ENCODE peak calls at places on chromosome 18, in eight cellular contexts. E is H1, Y is IMR-90, N is heart left ventricle, D is A549, V is spleen, I is K562, X is transverse colon. L is an unnamed sample. For H3K4me1, the result is how much of the 10 kb centered on the place peaks cover.

GRCh38 chr18:23887035-23887434 is 127.5 kb upstream of the TTC39C start:
- DNase-seq in E (no peak), Y (no peak), V (no peak), D (no peak), N (no peak), X (no peak), I (no peak), L (no peak)

GRCh38 chr18:12049983-12050811 is 43.4 kb upstream of the ANKRD62 start:
- DNase-seq in Y (no peak), V (no peak), D (no peak), E (no peak), I (no peak), X (no peak), N (no peak), L (no peak)

GRCh38 chr18:8215741-8216140 is 393.5 kb upstream of the RAB12 start:
- DNase-seq in X (no peak), I (no peak), D (no peak), N (no peak), Y (no peak), E (no peak), V (no peak), L (no peak)

GRCh38 chr18:44679912-44680270 is 797 bp upstream of the SETBP1 start:
- DNase-seq in X (peak), V (peak), Y (peak), E (no peak), N (peak), D (peak), I (no peak), L (peak)

GRCh38 chr18:29501952-29502351 is 1325.0 kb upstream of the CDH2 start:
- DNase-seq in D (no peak), Y (peak), N (no peak), E (no peak), I (no peak), X (no peak), V (no peak), L (no peak)

GRCh38 chr18:23356915-23357421 is 96.1 kb upstream of the RIOK3 start:
- DNase-seq in E (no peak), V (no peak), Y (peak), N (no peak), X (no peak), I (no peak), D (no peak), L (no peak)

GRCh38 chr18:55150001-55150400 is 190.7 kb upstream of the CCDC68 start:
- DNase-seq in V (no peak), Y (no peak), N (no peak), D (no peak), I (no peak), X (no peak), E (no peak), L (peak)

GRCh38 chr18:8389391-8390340 is 219.6 kb upstream of the RAB12 start:
- DNase-seq in D (peak), N (peak), E (peak), V (no peak), Y (peak), I (peak), X (peak), L (peak)

GRCh38 chr18:12703714-12704113 is 872 bp downstream of the PSMG2 start:
- DNase-seq in V (no peak), E (no peak), D (no peak), Y (peak), I (no peak), N (no peak), X (no peak), L (no peak)

GRCh38 chr18:32760391-32760790 is 12.4 kb downstream of the KLHL14 start:
- DNase-seq in N (no peak), V (peak), D (no peak), X (peak), E (no peak), Y (no peak), I (no peak), L (no peak)

GRCh38 chr18:29161429-29161828 is 984.5 kb upstream of the CDH2 start:
- DNase-seq in N (no peak), Y (peak), D (no peak), E (no peak), V (no peak), I (no peak), X (no peak), L (no peak)

GRCh38 chr18:58046087-58046793 is 2.2 kb downstream of the NEDD4L start:
- DNase-seq in D (no peak), I (no peak), X (no peak), V (no peak), Y (no peak), E (no peak), N (no peak), L (no peak)

GRCh38 chr18:22102948-22103663 is 66.3 kb upstream of the GATA6 start:
- DNase-seq in X (no peak), V (no peak), I (no peak), E (no peak), N (no peak), D (no peak), Y (no peak), L (no peak)

GRCh38 chr18:43022874-43023273 is 92.6 kb downstream of the RIT2 start:
- DNase-seq in N (no peak), X (no peak), V (no peak), E (no peak), I (no peak), D (no peak), Y (no peak), L (no peak)

GRCh38 chr18:61545281-61546245 is 212.3 kb downstream of the CDH20 start:
- DNase-seq in E (no peak), Y (no peak), I (no peak), N (no peak), V (no peak), X (no peak), D (no peak), L (no peak)

GRCh38 chr18:28805491-28805890 is 628.6 kb upstream of the CDH2 start:
- DNase-seq in E (no peak), I (no peak), N (no peak), X (no peak), V (no peak), D (no peak), Y (no peak), L (no peak)

GRCh38 chr18:62030091-62030985 is 137.5 kb upstream of the RNF152 start:
- DNase-seq in X (no peak), N (no peak), V (no peak), I (no peak), E (no peak), D (no peak), Y (no peak), L (no peak)

GRCh38 chr18:12296087-12296403 is 12.0 kb upstream of the TUBB6 start:
- DNase-seq in I (peak), E (no peak), X (no peak), N (no peak), Y (peak), V (no peak), D (no peak), L (no peak)

GRCh38 chr18:46497129-46497528 is 159.9 kb downstream of the LOXHD1 start:
- DNase-seq in N (no peak), X (no peak), D (no peak), I (peak), E (no peak), V (no peak), Y (no peak), L (peak)

GRCh38 chr18:12479982-12480381 is 72.3 kb downstream of the PRELID3A start:
- DNase-seq in E (no peak), V (no peak), X (no peak), D (no peak), N (no peak), I (no peak), Y (peak), L (no peak)

GRCh38 chr18:6994719-6995430 is 122.7 kb downstream of the LAMA1 start:
- DNase-seq in Y (no peak), D (no peak), X (no peak), N (no peak), E (no peak), I (no peak), V (no peak), L (no peak)

GRCh38 chr18:26134110-26134509 is 441 bp downstream of the PSMA8 start:
- DNase-seq in D (no peak), Y (no peak), I (no peak), V (no peak), N (no peak), E (no peak), X (no peak), L (no peak)

GRCh38 chr18:58135170-58135569 is 91.1 kb downstream of the NEDD4L start:
- DNase-seq in X (peak), Y (peak), E (no peak), D (no peak), V (no peak), I (no peak), N (no peak), L (no peak)

GRCh38 chr18:42586603-42587002 is 528.9 kb downstream of the RIT2 start:
- DNase-seq in X (no peak), V (no peak), Y (no peak), N (no peak), D (no peak), I (no peak), E (no peak), L (no peak)

GRCh38 chr18:41150316-41150715 is 804.7 kb upstream of the PIK3C3 start:
- DNase-seq in I (no peak), D (no peak), N (no peak), E (no peak), V (no peak), Y (no peak), X (no peak), L (no peak)

GRCh38 chr18:25310045-25310444 is 41.9 kb downstream of the ZNF521 start:
- DNase-seq in N (no peak), Y (peak), E (no peak), D (no peak), X (no peak), V (no peak), I (no peak), L (no peak)

GRCh38 chr18:49177071-49177470 is 226.3 kb upstream of the SMAD7 start:
- DNase-seq in E (no peak), I (no peak), Y (no peak), D (no peak), V (no peak), N (no peak), X (no peak), L (no peak)

GRCh38 chr18:49177812-49178211 is 227.0 kb upstream of the SMAD7 start:
- DNase-seq in Y (peak), D (peak), X (no peak), V (no peak), E (no peak), N (no peak), I (no peak), L (no peak)

GRCh38 chr18:49174478-49174877 is 223.7 kb upstream of the SMAD7 start:
- DNase-seq in Y (peak), D (no peak), I (no peak), N (no peak), V (no peak), X (no peak), E (no peak), L (no peak)

GRCh38 chr18:49175476-49175875 is 224.7 kb upstream of the SMAD7 start:
- DNase-seq in N (no peak), D (no peak), E (no peak), V (no peak), X (no peak), Y (no peak), I (no peak), L (no peak)

DNA sequence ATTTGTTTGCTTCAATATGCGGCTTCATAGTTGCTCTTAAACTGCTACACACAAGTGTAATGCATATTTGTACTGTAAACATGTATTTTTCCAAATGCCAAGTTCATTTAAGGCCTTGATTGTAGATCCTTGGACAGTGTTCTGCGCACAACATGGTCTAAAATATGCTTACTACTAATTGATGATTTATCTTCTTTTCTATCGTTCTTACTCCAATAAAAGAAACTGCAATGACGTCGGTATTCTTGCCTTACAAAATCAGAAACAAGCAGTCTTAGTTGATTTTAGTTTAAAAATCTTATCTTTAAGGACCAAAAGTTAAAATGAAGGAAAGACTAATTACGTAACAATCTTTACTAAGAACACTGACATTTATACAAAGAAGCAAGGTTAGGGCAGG is 224.3 kb upstream of the SMAD7 start:
- DNase-seq in I (no peak), D (no peak), N (no peak), X (no peak), V (no peak), E (no peak), Y (no peak), L (no peak)
- H3K4me1 ChIP-seq in I (under half), D (under half), N (under half), X (under half), V (under half), E (under half), Y (under half), L (under half)

GRCh38 chr18:74494514-74494913 is 1.6 kb upstream of the CNDP2 start:
- DNase-seq in I (no peak), V (no peak), E (no peak), D (no peak), N (no peak), X (no peak), Y (no peak), L (no peak)

GRCh38 chr18:74495581-74496507 is at the start of gene CNDP2:
- DNase-seq in Y (peak), I (peak), V (peak), X (peak), N (peak), E (peak), D (peak), L (peak)

GRCh38 chr18:74497778-74498177 is 1.6 kb downstream of the CNDP2 start:
- DNase-seq in V (no peak), Y (no peak), E (no peak), I (no peak), D (no peak), N (no peak), X (no peak), L (no peak)

GRCh38 chr18:74497308-74497640 is 1.1 kb downstream of the CNDP2 start:
- DNase-seq in Y (no peak), V (no peak), N (no peak), D (no peak), E (no peak), I (no peak), X (no peak), L (no peak)

DNA sequence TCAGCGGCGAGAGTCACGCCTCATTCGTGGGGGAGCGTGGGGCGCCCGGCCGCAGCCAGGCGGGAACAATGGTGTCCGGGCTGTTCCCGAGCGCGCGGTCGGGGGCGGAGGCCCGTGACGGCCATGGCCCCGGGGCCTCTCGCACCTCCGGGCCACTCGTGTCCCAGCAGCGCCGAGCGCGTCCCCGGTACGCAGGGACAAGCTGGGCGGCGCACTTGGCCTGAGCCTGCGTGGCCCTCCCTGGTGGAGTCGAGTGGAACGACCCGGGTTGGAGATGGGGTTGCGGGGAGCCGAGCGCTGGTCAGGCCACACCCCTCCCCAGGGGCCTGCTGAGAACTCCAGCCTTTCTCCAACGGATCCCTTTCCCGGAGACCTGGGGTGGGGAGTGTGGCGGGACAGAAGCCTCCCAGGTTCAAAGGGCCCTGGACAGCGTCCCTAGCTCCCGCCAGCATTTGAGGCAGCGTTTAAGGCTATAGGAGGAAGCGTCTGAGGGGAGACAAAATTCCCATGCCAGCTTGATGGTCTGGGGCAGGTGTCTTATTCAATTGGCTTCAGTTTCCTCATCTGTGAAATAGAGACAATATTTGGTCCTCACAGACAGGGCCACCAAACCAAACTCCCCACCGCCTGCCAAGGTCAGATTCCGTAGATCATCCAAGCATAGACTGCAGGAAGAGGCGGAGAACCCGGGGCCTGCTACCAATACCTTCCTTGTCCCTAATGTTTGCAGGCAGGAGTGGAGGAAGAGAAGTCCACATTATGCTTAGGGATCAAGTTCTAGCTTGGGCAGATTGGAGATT is 545 bp downstream of the CNDP2 start:
- DNase-seq in N (peak), D (peak), Y (peak), I (no peak), X (peak), E (no peak), V (no peak), L (peak)
- TF ChIP-seq POLR2A in N (no peak), D (no peak), Y (no peak), I (no peak), X (no peak), E (peak), V (no peak), L (no peak)

GRCh38 chr18:3273042-3273441 is 11.1 kb downstream of the MYL12B start:
- DNase-seq in N (no peak), E (no peak), V (no peak), D (no peak), X (no peak), Y (no peak), I (no peak), L (no peak)

GRCh38 chr18:3266062-3266608 is 4.2 kb downstream of the MYL12B start:
- DNase-seq in E (no peak), N (no peak), Y (no peak), D (no peak), X (no peak), I (no peak), V (no peak), L (no peak)

GRCh38 chr18:3269241-3269640 is 7.3 kb downstream of the MYL12B start:
- DNase-seq in X (no peak), I (no peak), N (no peak), D (no peak), V (no peak), E (no peak), Y (no peak), L (no peak)

GRCh38 chr18:3268306-3268705 is 6.4 kb downstream of the MYL12B start:
- DNase-seq in N (no peak), E (no peak), I (no peak), V (no peak), X (no peak), Y (no peak), D (no peak), L (no peak)

GRCh38 chr18:3269900-3270299 is 8.0 kb downstream of the MYL12B start:
- DNase-seq in N (no peak), I (no peak), E (no peak), Y (no peak), D (no peak), V (no peak), X (no peak), L (no peak)
- H3K4me1 ChIP-seq in N (half or more), I (under half), E (under half), Y (under half), D (half or more), V (half or more), X (under half), L (half or more)

GRCh38 chr18:49055787-49056186 is 105.0 kb upstream of the SMAD7 start:
- DNase-seq in N (peak), I (peak), X (peak), V (peak), D (no peak), E (no peak), Y (peak), L (peak)
- TF ChIP-seq POLR2A in N (no peak), I (no peak), X (no peak), V (no peak), D (no peak), E (no peak), Y (peak), L (no peak)

GRCh38 chr18:36330435-36331049 is 33.0 kb downstream of the FHOD3 start:
- DNase-seq in Y (peak), V (no peak), N (no peak), I (no peak), X (no peak), D (no peak), E (no peak), L (no peak)
- H3K4me1 ChIP-seq in Y (under half), V (under half), N (half or more), I (under half), X (under half), D (under half), E (under half), L (under half)

GRCh38 chr18:79062806-79063205 is 6.4 kb upstream of the ATP9B start:
- DNase-seq in Y (no peak), E (no peak), N (no peak), I (no peak), D (no peak), V (no peak), X (no peak), L (no peak)
- TF ChIP-seq POLR2A in Y (no peak), E (no peak), N (no peak), I (no peak), D (no peak), V (no peak), X (no peak), L (no peak)

GRCh38 chr18:59878644-59879043 is 21.2 kb upstream of the PMAIP1 start:
- DNase-seq in V (no peak), D (no peak), X (no peak), N (no peak), I (no peak), Y (peak), E (no peak), L (no peak)
- H3K4me1 ChIP-seq in V (under half), D (under half), X (under half), N (under half), I (under half), Y (under half), E (under half), L (under half)

DNA sequence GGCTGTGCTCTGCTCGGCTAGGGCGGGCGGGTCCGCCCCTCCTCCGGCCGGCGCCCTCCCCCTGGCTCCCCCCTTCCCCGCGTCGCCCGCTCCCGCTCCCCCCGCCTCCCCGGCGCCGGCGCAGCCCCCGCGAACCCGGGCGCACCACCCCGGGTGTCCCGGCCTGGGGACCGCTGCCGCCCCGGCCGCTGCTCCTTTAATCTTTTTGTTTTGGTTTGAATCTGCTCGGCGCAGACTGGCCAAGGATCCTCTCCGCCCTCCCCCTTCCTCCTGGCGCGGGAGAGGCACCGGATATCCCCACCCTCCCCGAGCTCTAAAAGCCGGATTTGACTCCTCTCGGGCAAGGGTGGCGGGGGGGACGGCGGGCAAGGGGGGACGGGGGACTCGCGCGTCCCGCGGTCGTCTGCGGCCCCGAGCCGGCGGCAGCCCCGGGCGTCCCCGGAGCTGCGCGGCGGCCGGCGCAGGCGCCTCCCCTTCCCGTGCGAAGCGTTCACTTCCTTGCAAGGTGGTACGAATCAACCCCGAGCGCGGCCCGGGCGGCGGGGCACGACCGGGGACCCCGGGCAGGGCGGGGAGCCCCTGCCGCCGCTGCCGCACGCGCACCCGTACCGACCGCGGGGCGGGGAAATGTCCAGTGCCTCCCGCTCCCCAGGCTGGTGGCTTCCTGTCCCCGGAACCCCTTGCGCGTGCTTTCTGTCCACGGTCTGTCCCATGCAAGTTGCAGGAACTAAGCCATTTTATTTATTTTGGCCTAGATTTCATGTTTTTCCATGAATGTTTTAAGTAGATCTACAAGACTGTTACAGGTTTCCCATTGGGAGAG is at the start of gene PTGR3:
- DNase-seq in N (peak), Y (peak), D (peak), X (peak), E (no peak), I (peak), V (peak), L (peak)
- TF ChIP-seq POLR2A in N (no peak), Y (no peak), D (peak), X (peak), E (no peak), I (no peak), V (no peak), L (no peak)

GRCh38 chr18:4821801-4822200 is 366.7 kb upstream of the DLGAP1 start:
- DNase-seq in I (no peak), E (no peak), V (no peak), X (no peak), D (no peak), Y (no peak), N (no peak), L (no peak)
- H3K4me1 ChIP-seq in I (under half), E (under half), V (under half), X (under half), D (under half), Y (under half), N (under half), L (under half)

GRCh38 chr18:10953672-10954071 is 195.7 kb downstream of the PIEZO2 start:
- DNase-seq in E (no peak), D (no peak), N (no peak), X (peak), Y (no peak), V (no peak), I (no peak), L (no peak)
- TF ChIP-seq POLR2A in E (no peak), D (no peak), N (no peak), X (no peak), Y (no peak), V (no peak), I (no peak), L (no peak)

L was measured in sigmoid colon.